ENCODE peak calls at places on chromosome 22, in eight cellular contexts. One of them, this sample, is unnamed.

GRCh38 chr22:20571531-20572007 is 64.2 kb downstream of the MED15 start:
- DNase-seq in astrocyte of the spinal cord: no peak
- DNase-seq in endothelial cell: peak; percentile 66
- DNase-seq in thoracic aorta: no peak
- DNase-seq in HFFc6: no peak
- DNase-seq in GM12865: peak; percentile 63
- DNase-seq in Peyer's patch: peak; percentile 53
- DNase-seq in type B pancreatic cell: no peak
- DNase-seq in this sample: no peak

GRCh38 chr22:21681566-21682370 is 16.0 kb downstream of the PPIL2 start:
- DNase-seq in type B pancreatic cell: no peak
- DNase-seq in thoracic aorta: no peak
- DNase-seq in Peyer's patch: no peak
- DNase-seq in HFFc6: no peak
- DNase-seq in GM12865: no peak
- DNase-seq in astrocyte of the spinal cord: no peak
- DNase-seq in endothelial cell: no peak
- DNase-seq in this sample: no peak

GRCh38 chr22:22357024-22357868 is 112.7 kb downstream of the VPREB1 start:
- DNase-seq in Peyer's patch: peak; percentile 91
- DNase-seq in endothelial cell: peak; percentile 94
- DNase-seq in astrocyte of the spinal cord: peak; percentile 47
- DNase-seq in type B pancreatic cell: peak; percentile 85
- DNase-seq in GM12865: peak; percentile 98
- DNase-seq in thoracic aorta: no peak
- DNase-seq in HFFc6: peak; percentile 65
- DNase-seq in this sample: no peak

GRCh38 chr22:29078036-29078868 is 5.4 kb downstream of the KREMEN1 start:
- DNase-seq in Peyer's patch: no peak
- DNase-seq in endothelial cell: no peak
- DNase-seq in astrocyte of the spinal cord: no peak
- DNase-seq in type B pancreatic cell: no peak
- DNase-seq in GM12865: no peak
- DNase-seq in thoracic aorta: no peak
- DNase-seq in HFFc6: no peak
- DNase-seq in this sample: no peak

GRCh38 chr22:43510226-43511070 is 98.6 kb downstream of the MPPED1 start:
- DNase-seq in HFFc6: no peak
- DNase-seq in type B pancreatic cell: no peak
- DNase-seq in endothelial cell: no peak
- DNase-seq in thoracic aorta: no peak
- DNase-seq in astrocyte of the spinal cord: no peak
- DNase-seq in Peyer's patch: no peak
- DNase-seq in GM12865: no peak
- DNase-seq in this sample: no peak

GRCh38 chr22:41913842-41914534 is 886 bp downstream of the SHISA8 start:
- DNase-seq in endothelial cell: peak; percentile 14
- DNase-seq in thoracic aorta: no peak
- DNase-seq in HFFc6: no peak
- DNase-seq in Peyer's patch: no peak
- DNase-seq in GM12865: no peak
- DNase-seq in astrocyte of the spinal cord: no peak
- DNase-seq in type B pancreatic cell: no peak
- DNase-seq in this sample: no peak

GRCh38 chr22:25752615-25753214 is 10.7 kb downstream of the MYO18B start:
- DNase-seq in endothelial cell: no peak
- DNase-seq in thoracic aorta: no peak
- DNase-seq in Peyer's patch: no peak
- DNase-seq in GM12865: no peak
- DNase-seq in HFFc6: no peak
- DNase-seq in astrocyte of the spinal cord: no peak
- DNase-seq in type B pancreatic cell: no peak
- DNase-seq in this sample: no peak

GRCh38 chr22:47162865-47163264 is 400.4 kb downstream of the TBC1D22A start:
- DNase-seq in GM12865: no peak
- DNase-seq in thoracic aorta: no peak
- DNase-seq in Peyer's patch: no peak
- DNase-seq in HFFc6: no peak
- DNase-seq in endothelial cell: no peak
- DNase-seq in type B pancreatic cell: no peak
- DNase-seq in astrocyte of the spinal cord: no peak
- DNase-seq in this sample: no peak

GRCh38 chr22:19568337-19569311 is 44.4 kb upstream of the CLDN5 start:
- DNase-seq in endothelial cell: no peak
- DNase-seq in type B pancreatic cell: no peak
- DNase-seq in HFFc6: peak; percentile 90
- DNase-seq in Peyer's patch: no peak
- DNase-seq in thoracic aorta: no peak
- DNase-seq in astrocyte of the spinal cord: peak; percentile 62
- DNase-seq in GM12865: no peak
- DNase-seq in this sample: no peak

GRCh38 chr22:21898354-21898896 is 31.0 kb upstream of the MAPK1 start:
- DNase-seq in GM12865: no peak
- DNase-seq in Peyer's patch: no peak
- DNase-seq in astrocyte of the spinal cord: no peak
- DNase-seq in endothelial cell: no peak
- DNase-seq in type B pancreatic cell: no peak
- DNase-seq in HFFc6: no peak
- DNase-seq in thoracic aorta: no peak
- DNase-seq in this sample: no peak

GRCh38 chr22:29327089-29327764 is 11.7 kb upstream of the RASL10A start:
- DNase-seq in Peyer's patch: no peak
- DNase-seq in endothelial cell: no peak
- DNase-seq in GM12865: no peak
- DNase-seq in thoracic aorta: no peak
- DNase-seq in HFFc6: no peak
- DNase-seq in astrocyte of the spinal cord: no peak
- DNase-seq in type B pancreatic cell: no peak
- DNase-seq in this sample: no peak

GRCh38 chr22:50207383-50208031 is 6.7 kb downstream of the SELENOO start:
- DNase-seq in astrocyte of the spinal cord: no peak
- DNase-seq in Peyer's patch: no peak
- DNase-seq in GM12865: peak; percentile 9
- DNase-seq in endothelial cell: no peak
- DNase-seq in HFFc6: no peak
- DNase-seq in type B pancreatic cell: no peak
- DNase-seq in thoracic aorta: no peak
- DNase-seq in this sample: no peak

GRCh38 chr22:45344339-45344738 is 34.6 kb downstream of the FAM118A start:
- DNase-seq in Peyer's patch: no peak
- DNase-seq in type B pancreatic cell: no peak
- DNase-seq in endothelial cell: peak; percentile 19
- DNase-seq in thoracic aorta: no peak
- DNase-seq in HFFc6: no peak
- DNase-seq in astrocyte of the spinal cord: peak; percentile 10
- DNase-seq in GM12865: no peak
- DNase-seq in this sample: no peak
- TF ChIP-seq CTCF in Peyer's patch: no peak
- TF ChIP-seq CTCF in type B pancreatic cell: peak; percentile 23
- TF ChIP-seq CTCF in endothelial cell: no peak
- TF ChIP-seq CTCF in thoracic aorta: no peak
- TF ChIP-seq CTCF in HFFc6: no peak
- TF ChIP-seq CTCF in astrocyte of the spinal cord: peak; percentile 24
- TF ChIP-seq CTCF in GM12865: no peak
- TF ChIP-seq CTCF in this sample: peak; percentile 16

GRCh38 chr22:37283393-37283937 is 1.2 kb downstream of the CYTH4 start:
- DNase-seq in Peyer's patch: peak; percentile 68
- DNase-seq in HFFc6: no peak
- DNase-seq in GM12865: no peak
- DNase-seq in type B pancreatic cell: no peak
- DNase-seq in endothelial cell: no peak
- DNase-seq in astrocyte of the spinal cord: no peak
- DNase-seq in thoracic aorta: no peak
- DNase-seq in this sample: no peak
- TF ChIP-seq CTCF in Peyer's patch: no peak
- TF ChIP-seq CTCF in HFFc6: peak; percentile 57
- TF ChIP-seq CTCF in GM12865: no peak
- TF ChIP-seq CTCF in type B pancreatic cell: no peak
- TF ChIP-seq CTCF in endothelial cell: no peak
- TF ChIP-seq CTCF in astrocyte of the spinal cord: peak; percentile 30
- TF ChIP-seq CTCF in thoracic aorta: no peak
- TF ChIP-seq CTCF in this sample: no peak

GRCh38 chr22:31097941-31098632 is 9.3 kb downstream of the SELENOM start:
- DNase-seq in endothelial cell: no peak
- DNase-seq in thoracic aorta: no peak
- DNase-seq in astrocyte of the spinal cord: no peak
- DNase-seq in type B pancreatic cell: no peak
- DNase-seq in HFFc6: no peak
- DNase-seq in Peyer's patch: no peak
- DNase-seq in GM12865: no peak
- DNase-seq in this sample: no peak

GRCh38 chr22:31094741-31095140 is 12.6 kb downstream of the SELENOM start:
- DNase-seq in endothelial cell: no peak
- DNase-seq in astrocyte of the spinal cord: no peak
- DNase-seq in GM12865: no peak
- DNase-seq in Peyer's patch: no peak
- DNase-seq in HFFc6: no peak
- DNase-seq in type B pancreatic cell: no peak
- DNase-seq in thoracic aorta: no peak
- DNase-seq in this sample: no peak

GRCh38 chr22:31093956-31094622 is 13.0 kb downstream of the SMTN start:
- DNase-seq in thoracic aorta: no peak
- DNase-seq in type B pancreatic cell: no peak
- DNase-seq in GM12865: no peak
- DNase-seq in astrocyte of the spinal cord: no peak
- DNase-seq in Peyer's patch: no peak
- DNase-seq in HFFc6: no peak
- DNase-seq in endothelial cell: no peak
- DNase-seq in this sample: no peak

GRCh38 chr22:31096637-31097274 is 10.6 kb downstream of the SELENOM start:
- DNase-seq in thoracic aorta: no peak
- DNase-seq in HFFc6: no peak
- DNase-seq in type B pancreatic cell: no peak
- DNase-seq in GM12865: no peak
- DNase-seq in Peyer's patch: no peak
- DNase-seq in astrocyte of the spinal cord: no peak
- DNase-seq in endothelial cell: no peak
- DNase-seq in this sample: no peak

DNA sequence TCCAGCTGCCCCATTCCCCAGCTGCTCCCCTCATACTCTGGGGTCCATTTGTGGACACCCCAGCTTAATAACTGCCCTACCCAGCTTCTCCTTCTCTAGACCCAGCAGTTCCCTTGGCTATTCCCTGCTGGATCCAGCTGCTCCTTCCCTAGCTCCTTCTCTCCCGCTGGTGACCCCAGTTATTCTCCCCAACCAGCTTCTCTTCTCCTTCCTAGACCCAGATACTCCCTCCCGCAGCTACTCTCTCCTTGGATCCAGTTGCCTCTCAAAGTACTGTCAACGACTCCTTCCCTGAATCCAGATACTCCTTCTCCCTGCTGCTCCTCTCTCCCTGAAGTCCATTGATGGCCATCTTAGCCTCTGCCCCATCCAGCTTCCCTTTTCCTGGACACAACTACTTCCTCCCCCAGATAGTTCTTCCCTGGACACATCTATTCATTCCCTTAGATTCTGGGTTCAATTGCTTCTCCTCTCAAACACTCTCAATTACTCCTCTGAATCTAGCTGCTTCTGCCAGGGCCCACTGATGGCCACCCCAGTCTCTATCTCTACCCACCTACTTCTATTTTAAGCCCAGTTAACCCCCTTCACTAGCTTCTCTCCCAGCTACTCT is 11.6 kb downstream of the SELENOM start:
- DNase-seq in GM12865: no peak
- DNase-seq in type B pancreatic cell: no peak
- DNase-seq in Peyer's patch: no peak
- DNase-seq in HFFc6: no peak
- DNase-seq in thoracic aorta: no peak
- DNase-seq in astrocyte of the spinal cord: no peak
- DNase-seq in endothelial cell: no peak
- DNase-seq in this sample: no peak
- TF ChIP-seq CTCF in GM12865: no peak
- TF ChIP-seq CTCF in type B pancreatic cell: no peak
- TF ChIP-seq CTCF in Peyer's patch: no peak
- TF ChIP-seq CTCF in HFFc6: no peak
- TF ChIP-seq CTCF in thoracic aorta: no peak
- TF ChIP-seq CTCF in astrocyte of the spinal cord: no peak
- TF ChIP-seq CTCF in endothelial cell: no peak
- TF ChIP-seq CTCF in this sample: no peak

DNA sequence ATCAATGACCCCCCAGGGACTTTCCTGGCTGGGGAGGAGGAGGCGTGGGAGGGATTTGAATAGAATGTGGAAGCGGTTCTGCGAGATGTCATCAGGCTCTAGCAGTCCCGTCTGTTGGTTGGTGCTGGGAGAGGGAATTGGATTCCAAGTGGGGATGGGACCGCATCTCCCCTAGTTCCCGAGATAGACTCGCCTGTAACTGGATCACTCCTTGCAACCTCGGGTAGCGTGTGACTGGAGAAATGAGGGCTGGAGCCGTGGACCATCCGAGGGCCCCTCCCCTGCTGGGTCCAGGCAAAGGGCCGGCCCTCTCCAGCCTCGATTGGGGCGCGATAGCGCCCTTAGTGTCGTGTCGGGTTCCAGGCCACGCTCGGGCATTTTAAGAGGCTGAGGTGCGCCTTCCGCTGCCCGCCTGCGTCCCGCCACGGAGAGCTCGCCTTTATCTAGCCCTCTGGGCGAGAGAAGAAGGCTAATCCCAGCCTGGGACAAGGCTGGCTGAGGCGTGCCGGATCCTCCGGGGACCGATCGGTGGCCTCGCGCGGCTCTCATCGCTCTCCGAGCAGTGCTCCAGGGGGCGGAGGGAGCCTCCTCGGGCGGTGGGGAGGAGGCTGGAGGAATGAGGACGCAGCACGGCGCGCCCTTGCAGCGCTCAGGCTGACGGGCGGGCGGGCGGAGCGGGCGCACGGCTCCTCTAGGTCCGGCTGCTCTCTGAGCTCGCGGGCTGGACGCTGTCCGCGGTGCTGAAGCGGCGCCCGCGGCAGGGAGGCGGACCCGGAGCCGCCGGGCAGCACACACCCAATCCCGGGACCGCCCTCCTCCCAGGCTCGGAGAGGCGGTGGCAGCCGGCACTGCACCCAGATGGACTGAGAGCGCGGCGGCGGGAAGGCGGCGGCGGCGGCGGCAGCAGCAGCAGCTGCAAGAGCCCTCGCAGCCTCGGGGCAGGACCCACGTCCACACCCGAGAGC is 107.8 kb downstream of the OSBP2 start:
- DNase-seq in type B pancreatic cell: peak; percentile 93
- DNase-seq in Peyer's patch: peak; percentile 18
- DNase-seq in HFFc6: peak; percentile 87
- DNase-seq in endothelial cell: peak; percentile 96
- DNase-seq in thoracic aorta: peak; percentile 50
- DNase-seq in GM12865: peak; percentile 84
- DNase-seq in astrocyte of the spinal cord: peak; percentile 94
- DNase-seq in this sample: peak; percentile 97
- TF ChIP-seq CTCF in type B pancreatic cell: peak; percentile 71
- TF ChIP-seq CTCF in Peyer's patch: peak; percentile 84
- TF ChIP-seq CTCF in HFFc6: peak; percentile 42
- TF ChIP-seq CTCF in endothelial cell: no peak
- TF ChIP-seq CTCF in thoracic aorta: peak; percentile 73
- TF ChIP-seq CTCF in GM12865: no peak
- TF ChIP-seq CTCF in astrocyte of the spinal cord: peak; percentile 18
- TF ChIP-seq CTCF in this sample: peak; percentile 47